ENCODE peak calls at places on chromosomes 11 and 22, in five cellular contexts. G is sigmoid colon; U is CD4-positive, alpha-beta memory T cell; B is AG08396; F is ureter. Z is an unnamed sample.

GRCh38 chr22:20646906-20647305 is 127.0 kb upstream of the SERPIND1 start:
- DNase-seq in G (no peak), U (no peak), B (no peak), F (peak), Z (no peak)

GRCh38 chr11:134272381-134273316 is 3.5 kb upstream of the GLB1L3 start:
- DNase-seq in G (no peak), U (no peak), B (peak), F (no peak), Z (no peak)

GRCh38 chr11:116960916-116961315 is 123.5 kb upstream of the APOA1 start:
- DNase-seq in G (no peak), U (no peak), B (peak), F (no peak), Z (no peak)

GRCh38 chr11:1570896-1571759 is 943 bp downstream of the DUSP8 start:
- DNase-seq in G (peak), U (no peak), B (no peak), F (no peak), Z (no peak)

GRCh38 chr11:119734788-119735187 is 5.8 kb upstream of the NECTIN1 start:
- DNase-seq in G (no peak), U (no peak), B (no peak), F (no peak), Z (no peak)

GRCh38 chr11:32172771-32173170 is 81.9 kb downstream of the RCN1 start:
- DNase-seq in G (no peak), U (no peak), B (peak), F (no peak), Z (no peak)

GRCh38 chr11:123597859-123598258 is 56.6 kb downstream of the SCN3B start:
- DNase-seq in G (no peak), U (no peak), B (no peak), F (no peak), Z (no peak)

GRCh38 chr22:19891350-19892248 is 36.9 kb upstream of the GNB1L start:
- DNase-seq in G (no peak), U (peak), B (peak), F (no peak), Z (peak)

GRCh38 chr22:45952151-45952550 is 24.8 kb downstream of the WNT7B start:
- DNase-seq in G (no peak), U (no peak), B (no peak), F (no peak), Z (no peak)

GRCh38 chr11:2586091-2586792 is 113.6 kb downstream of the KCNQ1OT1 start:
- DNase-seq in G (peak), U (no peak), B (no peak), F (peak), Z (no peak)

Z was measured in NCI-H1930.